ENCODE peak calls at places on chromosome 6, in ten cellular contexts. M, U, J, K, W, Q, X, G, T and C are unnamed samples.
A peak's percentile ranks its signal among the peaks of the same experiment; 100 is the strongest.

GRCh38 chr6:167240034-167240541 is 51.0 kb upstream of the UNC93A start:
- DNase-seq in K (no peak), M (no peak), U (no peak), W (no peak), J (no peak), Q (no peak), G (no peak), X (no peak), T (no peak), C (no peak)

GRCh38 chr6:34709386-34709785 is 12.8 kb upstream of the ILRUN start:
- DNase-seq in W (no peak), J (no peak), T (peak; percentile 94), M (peak; percentile 73), Q (no peak), X (no peak), U (no peak), K (no peak), G (no peak), C (no peak)

GRCh38 chr6:41352907-41353306 is 17.5 kb downstream of the NCR2 start:
- DNase-seq in G (no peak), U (peak; percentile 31), M (no peak), K (no peak), T (no peak), Q (no peak), X (no peak), W (no peak), J (no peak), C (no peak)

GRCh38 chr6:146200136-146200708 is 171.4 kb downstream of the GRM1 start:
- DNase-seq in K (no peak), W (no peak), G (no peak), X (no peak), T (no peak), J (no peak), M (no peak), Q (peak; percentile 6), U (no peak), C (no peak)

GRCh38 chr6:92777146-92777740 is 642.1 kb downstream of the EPHA7 start:
- DNase-seq in W (no peak), X (no peak), M (peak; percentile 39), U (no peak), J (peak; percentile 82), G (no peak), T (no peak), K (peak; percentile 1), Q (peak; percentile 50), C (no peak)

GRCh38 chr6:149586149-149586548 is 20.0 kb downstream of the GINM1 start:
- DNase-seq in J (no peak), X (no peak), T (no peak), M (no peak), W (no peak), G (no peak), U (no peak), K (no peak), Q (no peak), C (no peak)

GRCh38 chr6:41818271-41819054 is 31.0 kb downstream of the TOMM6 start:
- DNase-seq in X (no peak), M (peak; percentile 21), Q (no peak), G (no peak), T (no peak), U (no peak), K (no peak), J (no peak), W (no peak), C (no peak)

GRCh38 chr6:2109796-2110195 is 135.6 kb downstream of the GMDS start:
- DNase-seq in X (no peak), U (no peak), K (no peak), G (no peak), M (peak; percentile 75), W (no peak), Q (no peak), T (no peak), J (no peak), C (no peak)

GRCh38 chr6:34248198-34248726 is 544 bp downstream of the SMIM29 start:
- DNase-seq in X (peak; percentile 70), Q (peak; percentile 68), J (peak; percentile 65), U (peak; percentile 94), G (peak; percentile 69), K (peak; percentile 21), M (peak; percentile 40), W (peak; percentile 88), T (peak; percentile 61), C (peak; percentile 63)

GRCh38 chr6:93293399-93294271 is 125.7 kb downstream of the EPHA7 start:
- DNase-seq in J (no peak), Q (no peak), M (no peak), K (no peak), X (no peak), G (no peak), W (no peak), U (no peak), T (no peak), C (no peak)

GRCh38 chr6:29916741-29917140 is 25.6 kb upstream of the HLA-A start:
- DNase-seq in Q (no peak), G (no peak), M (no peak), U (no peak), J (no peak), X (no peak), W (no peak), K (no peak), T (no peak), C (no peak)

GRCh38 chr6:100435299-100435698 is 29.4 kb downstream of the SIM1 start:
- DNase-seq in Q (peak; percentile 82), T (no peak), J (peak; percentile 31), M (no peak), K (peak; percentile 66), W (no peak), X (no peak), G (peak; percentile 28), U (no peak), C (no peak)

GRCh38 chr6:68652117-68652536 is 17.0 kb downstream of the ADGRB3 start:
- DNase-seq in J (peak; percentile 40), G (no peak), W (no peak), X (no peak), U (no peak), Q (peak; percentile 26), M (no peak), T (no peak), K (no peak), C (no peak)

GRCh38 chr6:26130581-26131247 is 43.5 kb downstream of the HFE start:
- DNase-seq in Q (no peak), T (no peak), J (no peak), W (no peak), X (no peak), G (no peak), K (peak; percentile 26), M (no peak), U (no peak), C (no peak)

GRCh38 chr6:130848945-130849344 is 21.7 kb downstream of the SMLR1 start:
- DNase-seq in T (no peak), Q (no peak), W (no peak), G (no peak), J (peak; percentile 35), U (no peak), K (no peak), M (no peak), X (no peak), C (no peak)

GRCh38 chr6:148635070-148635743 is 111.6 kb upstream of the UST start:
- DNase-seq in U (no peak), W (no peak), K (no peak), X (no peak), J (no peak), T (no peak), Q (no peak), M (no peak), G (no peak), C (no peak)

GRCh38 chr6:119318730-119319129 is 30.8 kb downstream of the MAN1A1 start:
- DNase-seq in U (no peak), M (no peak), Q (no peak), W (no peak), G (no peak), T (no peak), J (no peak), X (no peak), K (no peak), C (no peak)

GRCh38 chr6:148521158-148521557 is 178.5 kb downstream of the SASH1 start:
- DNase-seq in M (no peak), X (no peak), T (no peak), G (no peak), Q (no peak), J (no peak), U (no peak), K (no peak), W (no peak), C (no peak)

GRCh38 chr6:44593539-44593944 is 206.0 kb downstream of the CDC5L start:
- DNase-seq in K (no peak), M (peak; percentile 54), T (no peak), W (no peak), J (peak; percentile 96), X (no peak), G (peak; percentile 68), U (no peak), Q (peak; percentile 83), C (no peak)
- TF ChIP-seq CTCF in K (peak; percentile 54), M (peak; percentile 47), T (no peak), W (no peak), J (peak; percentile 77), X (peak; percentile 61), G (peak; percentile 71), U (no peak), Q (peak; percentile 73), C (peak; percentile 48)

DNA sequence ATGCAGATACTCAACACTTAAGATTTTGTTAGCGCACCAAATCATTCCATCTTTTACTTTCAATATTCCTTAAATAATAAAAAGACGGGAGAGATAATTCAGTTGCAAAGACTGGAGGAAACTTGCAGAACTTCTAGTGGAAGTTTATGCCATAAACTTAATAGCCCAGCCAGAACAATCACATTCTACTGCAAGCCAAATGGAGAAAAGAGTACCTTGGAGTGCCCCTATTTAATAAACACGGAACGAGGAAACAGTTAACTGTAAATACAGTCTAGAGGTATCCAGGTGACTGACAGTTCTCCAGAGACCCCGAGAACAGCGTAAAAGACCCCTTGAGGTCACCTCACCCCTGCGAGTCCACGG is 635 bp downstream of the SLC35B3 start:
- DNase-seq in Q (no peak), X (no peak), U (no peak), W (no peak), M (no peak), G (no peak), T (no peak), K (no peak), J (no peak), C (no peak)
- TF ChIP-seq CTCF in Q (no peak), X (no peak), U (no peak), W (no peak), M (no peak), G (no peak), T (no peak), K (no peak), J (no peak), C (no peak)

GRCh38 chr6:4660377-4661321 is 115.6 kb upstream of the CDYL start:
- DNase-seq in W (no peak), K (no peak), G (no peak), M (no peak), J (no peak), Q (no peak), U (peak; percentile 79), T (no peak), X (no peak), C (no peak)
- TF ChIP-seq CTCF in W (no peak), K (no peak), G (no peak), M (no peak), J (no peak), Q (no peak), U (no peak), T (no peak), X (no peak), C (no peak)

DNA sequence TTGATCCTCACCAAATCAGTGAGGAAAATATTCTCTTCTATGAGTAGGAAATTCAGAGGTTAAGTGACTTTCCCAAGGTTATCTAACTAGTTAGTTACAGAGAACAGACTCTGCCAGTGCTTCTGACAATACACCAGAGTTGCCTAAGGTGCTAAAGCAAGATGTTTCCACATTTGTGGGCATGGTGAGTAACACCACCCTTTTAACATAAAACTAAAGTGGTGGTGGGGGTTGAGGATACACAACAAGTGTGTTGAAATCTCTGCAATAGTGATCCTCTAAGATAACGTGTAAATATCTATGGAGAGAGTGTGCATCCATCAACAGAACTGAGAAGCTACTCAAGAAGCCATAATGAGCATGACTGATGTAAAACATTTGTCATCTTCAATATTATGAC is 11.7 kb downstream of the VNN2 start:
- DNase-seq in X (no peak), G (no peak), K (no peak), T (no peak), U (no peak), J (no peak), W (no peak), Q (no peak), M (no peak), C (no peak)
- TF ChIP-seq CTCF in X (no peak), G (no peak), K (no peak), T (no peak), U (no peak), J (no peak), W (no peak), Q (no peak), M (no peak), C (no peak)